ENCODE peak calls at places on chromosomes 5 and 9, in five cellular contexts. T, S, D, I and R are unnamed samples.

GRCh38 chr9:83451308-83451707 is 86.9 kb downstream of the FRMD3 start:
- DNase-seq in D (no peak), I (no peak), S (no peak), T (no peak), R (no peak)

GRCh38 chr5:78511116-78511906 is 137.3 kb downstream of the LHFPL2 start:
- DNase-seq in T (no peak), D (no peak), S (peak; percentile 14), I (no peak), R (no peak)

GRCh38 chr9:109342878-109343277 is 22.0 kb upstream of the EPB41L4B start:
- DNase-seq in D (no peak), I (no peak), T (no peak), S (no peak), R (no peak)

GRCh38 chr5:10530601-10531320 is 33.1 kb upstream of the ANKRD33B start:
- DNase-seq in D (no peak), T (no peak), I (no peak), S (no peak), R (no peak)

GRCh38 chr9:37034320-37034937 is 361 bp upstream of the PAX5 start:
- DNase-seq in I (no peak), T (no peak), D (no peak), S (no peak), R (peak; percentile 82)

GRCh38 chr9:113258282-113258681 is 17.1 kb downstream of the CDC26 start:
- DNase-seq in D (no peak), T (no peak), S (no peak), I (no peak), R (no peak)

GRCh38 chr9:108671156-108671555 is 184.6 kb downstream of the ACTL7B start:
- DNase-seq in T (no peak), D (peak; percentile 33), S (no peak), I (no peak), R (no peak)

GRCh38 chr5:65163698-65164097 is 318.0 kb downstream of the ADAMTS6 start:
- DNase-seq in T (no peak), I (no peak), D (no peak), S (no peak), R (no peak)

GRCh38 chr9:37908698-37909186 is 4.8 kb upstream of the SLC25A51 start:
- DNase-seq in S (no peak), T (no peak), I (no peak), D (no peak), R (peak; percentile 56)

GRCh38 chr9:8856686-8857329 is 1057.2 kb upstream of the DMAC1 start:
- DNase-seq in D (no peak), I (no peak), S (peak; percentile 26), T (no peak), R (no peak)

GRCh38 chr5:118017536-118017935 is 970.8 kb downstream of the DTWD2 start:
- DNase-seq in I (no peak), S (no peak), D (no peak), T (no peak), R (no peak)

GRCh38 chr9:130054428-130054786 is 701 bp downstream of the GPR107 start:
- DNase-seq in S (peak; percentile 35), D (no peak), T (no peak), I (no peak), R (no peak)

GRCh38 chr9:105539452-105539851 is 18.5 kb upstream of the FKTN start:
- DNase-seq in T (no peak), D (no peak), S (no peak), I (no peak), R (no peak)

DNA sequence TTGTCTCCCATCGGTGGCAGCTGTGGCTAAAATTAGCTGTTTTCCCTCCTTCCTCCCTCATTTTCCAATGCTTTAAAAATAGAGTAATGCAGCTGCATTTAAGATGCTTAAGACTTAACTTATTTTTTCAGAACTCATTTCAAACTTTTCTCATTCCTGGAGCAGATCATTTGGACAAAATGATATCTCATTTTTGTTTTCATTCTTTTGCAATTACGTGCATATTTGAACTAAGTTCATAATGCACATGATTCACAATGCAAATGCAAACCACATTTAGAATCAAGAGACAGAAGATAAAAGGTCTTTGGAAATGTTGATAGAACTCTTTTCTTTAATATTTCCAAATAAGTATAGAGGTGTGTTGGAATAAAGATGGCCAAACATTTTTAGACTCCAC is 14.7 kb downstream of the HSPB3 start:
- DNase-seq in S (no peak), T (no peak), I (no peak), D (no peak), R (no peak)
- H3K4me3 ChIP-seq in S (no peak overlapping the region), T (peak overlapping the region; percentile 26), I (no peak overlapping the region), D (no peak overlapping the region), R (no peak overlapping the region)

GRCh38 chr5:107878676-107879075 is 207.9 kb upstream of the EFNA5 start:
- DNase-seq in T (no peak), I (no peak), D (no peak), S (no peak), R (no peak)

GRCh38 chr5:107875834-107876233 is 205.1 kb upstream of the EFNA5 start:
- DNase-seq in I (no peak), S (no peak), T (no peak), D (peak; percentile 65), R (peak; percentile 15)

GRCh38 chr5:107873877-107874276 is 203.1 kb upstream of the EFNA5 start:
- DNase-seq in I (no peak), T (no peak), S (no peak), D (no peak), R (no peak)

GRCh38 chr5:107870984-107871383 is 200.2 kb upstream of the EFNA5 start:
- DNase-seq in S (no peak), D (no peak), I (no peak), T (no peak), R (no peak)

GRCh38 chr5:107874810-107875209 is 204.1 kb upstream of the EFNA5 start:
- DNase-seq in T (no peak), S (no peak), D (no peak), I (no peak), R (no peak)
- TF ChIP-seq POLR2A in T (no peak), S (no peak), D (no peak), I (no peak), R (no peak)

GRCh38 chr5:157471709-157472108 is 11.7 kb downstream of the NIPAL4 start:
- DNase-seq in I (no peak), T (no peak), D (peak; percentile 34), S (peak; percentile 27), R (no peak)

GRCh38 chr5:157470616-157471015 is 10.6 kb downstream of the NIPAL4 start:
- DNase-seq in I (no peak), D (no peak), S (no peak), T (no peak), R (no peak)

GRCh38 chr5:157468293-157468965 is 8.4 kb downstream of the NIPAL4 start:
- DNase-seq in I (peak; percentile 93), D (no peak), T (no peak), S (no peak), R (no peak)

GRCh38 chr5:157469687-157470086 is 9.7 kb downstream of the NIPAL4 start:
- DNase-seq in D (no peak), I (no peak), T (no peak), S (no peak), R (no peak)

GRCh38 chr5:157469073-157469472 is 9.1 kb downstream of the NIPAL4 start:
- DNase-seq in T (no peak), S (no peak), D (no peak), I (no peak), R (no peak)
- TF ChIP-seq CTCF in T (no peak), S (no peak), D (no peak), I (no peak), R (no peak)

GRCh38 chr5:132371603-132371994 is 2.1 kb downstream of the SLC22A5 start:
- DNase-seq in T (no peak), D (no peak), S (no peak), I (no peak), R (no peak)

GRCh38 chr5:132370241-132370820 is 821 bp downstream of the SLC22A5 start:
- DNase-seq in D (no peak), S (no peak), T (no peak), I (no peak), R (no peak)

GRCh38 chr5:132372122-132372521 is 2.6 kb downstream of the SLC22A5 start:
- DNase-seq in T (no peak), S (no peak), I (no peak), D (no peak), R (no peak)

GRCh38 chr5:132369471-132370240 is at the start of gene SLC22A5:
- DNase-seq in S (peak; percentile 70), D (peak; percentile 42), T (peak; percentile 83), I (peak; percentile 84), R (no peak)

GRCh38 chr5:132372542-132372941 is 3.0 kb downstream of the SLC22A5 start:
- DNase-seq in D (no peak), S (no peak), I (no peak), T (no peak), R (peak; percentile 53)
- H3K4me3 ChIP-seq in D (no peak overlapping the region), S (no peak overlapping the region), I (no peak overlapping the region), T (no peak overlapping the region), R (no peak overlapping the region)